ENCODE peak calls at places on chromosomes 5 and 9, in eight cellular contexts. One of them, this sample, is unnamed.

GRCh38 chr9:114177423-114178064 is 22.2 kb downstream of the COL27A1 start:
- DNase-seq in colonic mucosa: no peak
- DNase-seq in lower lobe of right lung: no peak
- DNase-seq in neural crest cell: no peak
- DNase-seq in tibial nerve: no peak
- DNase-seq in transverse colon: no peak
- DNase-seq in body of pancreas: no peak
- DNase-seq in SK-N-SH: no peak
- DNase-seq in this sample: no peak

GRCh38 chr5:159503236-159503635 is 172.9 kb upstream of the IL12B start:
- DNase-seq in colonic mucosa: no peak
- DNase-seq in lower lobe of right lung: no peak
- DNase-seq in neural crest cell: no peak
- DNase-seq in tibial nerve: no peak
- DNase-seq in transverse colon: no peak
- DNase-seq in body of pancreas: no peak
- DNase-seq in SK-N-SH: no peak
- DNase-seq in this sample: no peak

GRCh38 chr9:120710110-120710981 is 3.9 kb downstream of the MEGF9 start:
- DNase-seq in colonic mucosa: no peak
- DNase-seq in lower lobe of right lung: no peak
- DNase-seq in neural crest cell: no peak
- DNase-seq in tibial nerve: no peak
- DNase-seq in transverse colon: no peak
- DNase-seq in body of pancreas: peak
- DNase-seq in SK-N-SH: peak
- DNase-seq in this sample: no peak

GRCh38 chr9:134157378-134157885 is 6.9 kb downstream of the RNU6ATAC start:
- DNase-seq in colonic mucosa: no peak
- DNase-seq in lower lobe of right lung: no peak
- DNase-seq in neural crest cell: no peak
- DNase-seq in tibial nerve: no peak
- DNase-seq in transverse colon: no peak
- DNase-seq in body of pancreas: no peak
- DNase-seq in SK-N-SH: no peak
- DNase-seq in this sample: no peak

GRCh38 chr5:88690619-88691560 is 192.1 kb downstream of the MEF2C start:
- DNase-seq in colonic mucosa: peak
- DNase-seq in lower lobe of right lung: peak
- DNase-seq in neural crest cell: peak
- DNase-seq in tibial nerve: peak
- DNase-seq in transverse colon: peak
- DNase-seq in body of pancreas: peak
- DNase-seq in SK-N-SH: peak
- DNase-seq in this sample: peak

GRCh38 chr9:129331366-129331765 is 153.3 kb upstream of the IER5L start:
- DNase-seq in colonic mucosa: no peak
- DNase-seq in lower lobe of right lung: no peak
- DNase-seq in neural crest cell: no peak
- DNase-seq in tibial nerve: no peak
- DNase-seq in transverse colon: no peak
- DNase-seq in body of pancreas: no peak
- DNase-seq in SK-N-SH: no peak
- DNase-seq in this sample: no peak

GRCh38 chr9:72533322-72533721 is 11.9 kb downstream of the TMC1 start:
- DNase-seq in colonic mucosa: peak
- DNase-seq in lower lobe of right lung: no peak
- DNase-seq in neural crest cell: no peak
- DNase-seq in tibial nerve: no peak
- DNase-seq in transverse colon: no peak
- DNase-seq in body of pancreas: no peak
- DNase-seq in SK-N-SH: no peak
- DNase-seq in this sample: no peak

GRCh38 chr9:126123927-126124326 is 202.7 kb upstream of the MVB12B start:
- DNase-seq in colonic mucosa: no peak
- DNase-seq in lower lobe of right lung: no peak
- DNase-seq in neural crest cell: no peak
- DNase-seq in tibial nerve: no peak
- DNase-seq in transverse colon: no peak
- DNase-seq in body of pancreas: no peak
- DNase-seq in SK-N-SH: no peak
- DNase-seq in this sample: no peak

GRCh38 chr9:127815512-127816361 is 13.1 kb downstream of the FPGS start:
- DNase-seq in colonic mucosa: no peak
- DNase-seq in lower lobe of right lung: no peak
- DNase-seq in neural crest cell: no peak
- DNase-seq in tibial nerve: no peak
- DNase-seq in transverse colon: no peak
- DNase-seq in body of pancreas: no peak
- DNase-seq in SK-N-SH: peak
- DNase-seq in this sample: no peak

GRCh38 chr5:5512496-5512895 is 90.0 kb downstream of the ICE1 start:
- DNase-seq in colonic mucosa: no peak
- DNase-seq in lower lobe of right lung: no peak
- DNase-seq in neural crest cell: no peak
- DNase-seq in tibial nerve: no peak
- DNase-seq in transverse colon: no peak
- DNase-seq in body of pancreas: no peak
- DNase-seq in SK-N-SH: peak
- DNase-seq in this sample: no peak

GRCh38 chr5:131393498-131393968 is 129.7 kb downstream of the CDC42SE2 start:
- DNase-seq in colonic mucosa: no peak
- DNase-seq in lower lobe of right lung: no peak
- DNase-seq in neural crest cell: no peak
- DNase-seq in tibial nerve: no peak
- DNase-seq in transverse colon: no peak
- DNase-seq in body of pancreas: no peak
- DNase-seq in SK-N-SH: no peak
- DNase-seq in this sample: no peak

GRCh38 chr5:115246361-115246991 is 16.2 kb downstream of the PGGT1B start:
- DNase-seq in colonic mucosa: no peak
- DNase-seq in lower lobe of right lung: no peak
- DNase-seq in neural crest cell: no peak
- DNase-seq in tibial nerve: no peak
- DNase-seq in transverse colon: no peak
- DNase-seq in body of pancreas: no peak
- DNase-seq in SK-N-SH: peak
- DNase-seq in this sample: no peak

GRCh38 chr5:169296456-169297220 is 4.3 kb downstream of the SLIT3 start:
- DNase-seq in colonic mucosa: peak
- DNase-seq in lower lobe of right lung: no peak
- DNase-seq in neural crest cell: no peak
- DNase-seq in tibial nerve: peak
- DNase-seq in transverse colon: peak
- DNase-seq in body of pancreas: no peak
- DNase-seq in SK-N-SH: no peak
- DNase-seq in this sample: no peak

GRCh38 chr9:91814214-91814613 is 135.8 kb downstream of the ROR2 start:
- DNase-seq in colonic mucosa: no peak
- DNase-seq in lower lobe of right lung: no peak
- DNase-seq in neural crest cell: no peak
- DNase-seq in tibial nerve: no peak
- DNase-seq in transverse colon: no peak
- DNase-seq in body of pancreas: no peak
- DNase-seq in SK-N-SH: no peak
- DNase-seq in this sample: no peak

GRCh38 chr5:145683426-145683825 is 151.7 kb downstream of the PRELID2 start:
- DNase-seq in colonic mucosa: no peak
- DNase-seq in lower lobe of right lung: no peak
- DNase-seq in neural crest cell: no peak
- DNase-seq in tibial nerve: no peak
- DNase-seq in transverse colon: no peak
- DNase-seq in body of pancreas: no peak
- DNase-seq in SK-N-SH: no peak
- DNase-seq in this sample: no peak

GRCh38 chr9:116985636-116986414 is 298.7 kb downstream of the TRIM32 start:
- DNase-seq in colonic mucosa: no peak
- DNase-seq in lower lobe of right lung: no peak
- DNase-seq in neural crest cell: no peak
- DNase-seq in tibial nerve: no peak
- DNase-seq in transverse colon: no peak
- DNase-seq in body of pancreas: no peak
- DNase-seq in SK-N-SH: peak
- DNase-seq in this sample: no peak

GRCh38 chr9:116980582-116980981 is 293.5 kb downstream of the TRIM32 start:
- DNase-seq in colonic mucosa: no peak
- DNase-seq in lower lobe of right lung: no peak
- DNase-seq in neural crest cell: no peak
- DNase-seq in tibial nerve: no peak
- DNase-seq in transverse colon: no peak
- DNase-seq in body of pancreas: no peak
- DNase-seq in SK-N-SH: no peak
- DNase-seq in this sample: no peak

GRCh38 chr9:116979461-116979860 is 292.4 kb downstream of the TRIM32 start:
- DNase-seq in colonic mucosa: no peak
- DNase-seq in lower lobe of right lung: no peak
- DNase-seq in neural crest cell: no peak
- DNase-seq in tibial nerve: no peak
- DNase-seq in transverse colon: no peak
- DNase-seq in body of pancreas: no peak
- DNase-seq in SK-N-SH: no peak
- DNase-seq in this sample: no peak

GRCh38 chr9:116987902-116988301 is 300.8 kb downstream of the TRIM32 start:
- DNase-seq in colonic mucosa: no peak
- DNase-seq in lower lobe of right lung: no peak
- DNase-seq in neural crest cell: no peak
- DNase-seq in tibial nerve: no peak
- DNase-seq in transverse colon: no peak
- DNase-seq in body of pancreas: no peak
- DNase-seq in SK-N-SH: no peak
- DNase-seq in this sample: no peak

GRCh38 chr9:116984111-116984510 is 297.0 kb downstream of the TRIM32 start:
- DNase-seq in colonic mucosa: no peak
- DNase-seq in lower lobe of right lung: no peak
- DNase-seq in neural crest cell: no peak
- DNase-seq in tibial nerve: no peak
- DNase-seq in transverse colon: no peak
- DNase-seq in body of pancreas: no peak
- DNase-seq in SK-N-SH: no peak
- DNase-seq in this sample: no peak
- TF ChIP-seq CTCF in colonic mucosa: no peak
- TF ChIP-seq CTCF in lower lobe of right lung: no peak
- TF ChIP-seq CTCF in neural crest cell: no peak
- TF ChIP-seq CTCF in tibial nerve: no peak
- TF ChIP-seq CTCF in transverse colon: no peak
- TF ChIP-seq CTCF in body of pancreas: no peak
- TF ChIP-seq CTCF in SK-N-SH: no peak
- TF ChIP-seq CTCF in this sample: no peak

GRCh38 chr5:108521841-108522506 is 140.1 kb upstream of the FBXL17 start:
- DNase-seq in colonic mucosa: peak
- DNase-seq in lower lobe of right lung: no peak
- DNase-seq in neural crest cell: peak
- DNase-seq in tibial nerve: peak
- DNase-seq in transverse colon: no peak
- DNase-seq in body of pancreas: no peak
- DNase-seq in SK-N-SH: peak
- DNase-seq in this sample: peak
- TF ChIP-seq CTCF in colonic mucosa: peak
- TF ChIP-seq CTCF in lower lobe of right lung: peak
- TF ChIP-seq CTCF in neural crest cell: peak
- TF ChIP-seq CTCF in tibial nerve: peak
- TF ChIP-seq CTCF in transverse colon: peak
- TF ChIP-seq CTCF in body of pancreas: peak
- TF ChIP-seq CTCF in SK-N-SH: peak
- TF ChIP-seq CTCF in this sample: peak

GRCh38 chr5:78533356-78533755 is 115.2 kb downstream of the LHFPL2 start:
- DNase-seq in colonic mucosa: no peak
- DNase-seq in lower lobe of right lung: no peak
- DNase-seq in neural crest cell: no peak
- DNase-seq in tibial nerve: no peak
- DNase-seq in transverse colon: no peak
- DNase-seq in body of pancreas: no peak
- DNase-seq in SK-N-SH: no peak
- DNase-seq in this sample: no peak
- TF ChIP-seq CTCF in colonic mucosa: peak
- TF ChIP-seq CTCF in lower lobe of right lung: peak
- TF ChIP-seq CTCF in neural crest cell: peak
- TF ChIP-seq CTCF in tibial nerve: no peak
- TF ChIP-seq CTCF in transverse colon: no peak
- TF ChIP-seq CTCF in body of pancreas: peak
- TF ChIP-seq CTCF in SK-N-SH: peak
- TF ChIP-seq CTCF in this sample: peak

DNA sequence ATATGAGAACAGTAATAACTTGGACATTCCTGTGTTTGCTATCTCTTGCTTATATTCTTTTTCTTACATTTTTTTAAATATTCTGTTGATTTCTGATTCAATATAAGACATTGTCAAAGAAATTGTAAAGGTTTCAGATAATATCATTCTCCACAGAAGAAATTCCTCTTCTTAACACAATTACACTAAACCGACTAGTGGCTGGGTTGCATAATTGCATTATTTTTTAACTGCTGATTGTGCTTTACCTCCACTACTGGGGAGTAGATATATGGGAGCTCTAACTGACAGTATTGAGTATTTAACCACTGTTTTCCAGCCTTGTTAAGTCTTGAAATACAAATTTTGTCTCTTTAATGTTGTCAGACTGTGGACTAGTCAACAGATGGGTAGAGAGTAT is 723.8 kb upstream of the EDIL3 start:
- DNase-seq in colonic mucosa: no peak
- DNase-seq in lower lobe of right lung: no peak
- DNase-seq in neural crest cell: no peak
- DNase-seq in tibial nerve: no peak
- DNase-seq in transverse colon: no peak
- DNase-seq in body of pancreas: no peak
- DNase-seq in SK-N-SH: no peak
- DNase-seq in this sample: no peak
- TF ChIP-seq CTCF in colonic mucosa: no peak
- TF ChIP-seq CTCF in lower lobe of right lung: no peak
- TF ChIP-seq CTCF in neural crest cell: peak
- TF ChIP-seq CTCF in tibial nerve: no peak
- TF ChIP-seq CTCF in transverse colon: no peak
- TF ChIP-seq CTCF in body of pancreas: no peak
- TF ChIP-seq CTCF in SK-N-SH: peak
- TF ChIP-seq CTCF in this sample: no peak

DNA sequence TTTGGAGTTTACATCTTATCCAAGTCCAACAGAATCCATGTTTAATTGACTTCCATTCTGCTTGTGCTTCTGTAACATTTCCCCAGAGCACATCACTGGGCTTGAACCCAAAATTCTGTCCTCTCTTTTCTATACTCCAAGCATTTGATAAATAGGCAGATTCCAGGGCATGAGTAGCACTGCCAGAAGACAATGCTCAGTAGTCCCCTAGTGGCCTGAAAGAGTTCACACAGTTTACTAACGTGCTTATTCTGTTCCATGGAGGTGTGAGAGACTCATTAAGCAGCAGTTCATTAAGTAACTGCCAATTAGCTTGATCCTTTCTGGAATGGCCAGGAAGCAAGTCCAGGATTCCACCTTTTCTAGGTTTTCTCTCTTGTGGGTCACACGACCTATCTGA is 9.4 kb upstream of the GABRA6 start:
- DNase-seq in colonic mucosa: no peak
- DNase-seq in lower lobe of right lung: no peak
- DNase-seq in neural crest cell: no peak
- DNase-seq in tibial nerve: no peak
- DNase-seq in transverse colon: no peak
- DNase-seq in body of pancreas: no peak
- DNase-seq in SK-N-SH: peak
- DNase-seq in this sample: no peak
- TF ChIP-seq CTCF in colonic mucosa: peak
- TF ChIP-seq CTCF in lower lobe of right lung: peak
- TF ChIP-seq CTCF in neural crest cell: peak
- TF ChIP-seq CTCF in tibial nerve: peak
- TF ChIP-seq CTCF in transverse colon: peak
- TF ChIP-seq CTCF in body of pancreas: peak
- TF ChIP-seq CTCF in SK-N-SH: peak
- TF ChIP-seq CTCF in this sample: no peak

This sample was measured in Calu3.